ENCODE peak calls at places on chromosomes 12 and 14, in six cellular contexts. X, E, Y, P, V and S are unnamed samples.

GRCh38 chr14:99277534-99277933 is 5.5 kb upstream of the BCL11B start:
- DNase-seq in X (no peak), E (no peak), Y (no peak), P (no peak), V (no peak), S (no peak)

GRCh38 chr12:42023733-42024494 is 120.8 kb downstream of the GXYLT1 start:
- DNase-seq in X (peak; percentile 71), E (peak; percentile 63), Y (peak; percentile 84), P (peak; percentile 71), V (peak; percentile 81), S (peak; percentile 77)

GRCh38 chr12:67415473-67415872 is 146.3 kb downstream of the CAND1 start:
- DNase-seq in X (no peak), E (peak; percentile 46), Y (no peak), P (no peak), V (peak; percentile 64), S (no peak)

GRCh38 chr14:33463731-33464130 is 487.1 kb downstream of the EGLN3 start:
- DNase-seq in X (no peak), E (no peak), Y (no peak), P (no peak), V (no peak), S (no peak)

GRCh38 chr14:67241416-67242362 is at the start of gene PALS1:
- DNase-seq in X (peak; percentile 64), E (peak; percentile 66), Y (no peak), P (no peak), V (peak; percentile 76), S (no peak)

GRCh38 chr12:56127888-56128668 is at the start of gene ESYT1:
- DNase-seq in X (peak; percentile 99), E (peak; percentile 99), Y (peak; percentile 99), P (peak; percentile 99), V (peak; percentile 100), S (peak; percentile 99)

GRCh38 chr14:72663076-72663487 is 230.8 kb downstream of the DPF3 start:
- DNase-seq in X (no peak), E (no peak), Y (no peak), P (no peak), V (no peak), S (no peak)

GRCh38 chr12:93984005-93984404 is 164.4 kb upstream of the PLXNC1 start:
- DNase-seq in X (no peak), E (no peak), Y (no peak), P (no peak), V (no peak), S (no peak)

GRCh38 chr12:94198872-94199271 is 50.5 kb downstream of the PLXNC1 start:
- DNase-seq in X (no peak), E (no peak), Y (no peak), P (no peak), V (no peak), S (no peak)

GRCh38 chr12:98446716-98447115 is 68.7 kb upstream of the TMPO start:
- DNase-seq in X (no peak), E (no peak), Y (no peak), P (no peak), V (peak; percentile 88), S (no peak)

GRCh38 chr14:21993837-21994236 is 320.2 kb upstream of the OR4E1 start:
- DNase-seq in X (no peak), E (no peak), Y (no peak), P (no peak), V (no peak), S (no peak)

GRCh38 chr12:47281667-47282171 is 202.0 kb upstream of the AMIGO2 start:
- DNase-seq in X (no peak), E (no peak), Y (no peak), P (no peak), V (peak; percentile 77), S (no peak)

DNA sequence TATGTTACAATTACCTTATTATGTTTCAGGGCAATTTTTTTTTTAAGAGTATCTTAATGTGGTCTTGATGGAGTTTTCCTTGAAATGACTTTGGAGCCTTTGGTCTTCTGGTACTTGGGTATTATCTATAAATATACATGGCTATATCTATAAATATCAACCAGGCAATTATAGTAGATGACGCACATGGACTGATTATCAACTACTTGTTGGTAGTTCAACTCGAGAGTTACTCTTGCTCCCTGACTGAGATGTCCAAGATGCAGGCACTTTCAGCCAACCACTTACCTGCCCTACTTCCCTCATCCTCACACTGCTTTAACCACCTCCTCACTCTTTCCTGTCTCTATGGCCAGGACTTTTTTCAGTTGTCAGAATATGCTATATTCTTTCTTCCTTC is 85.4 kb downstream of the NTN4 start:
- DNase-seq in X (no peak), E (no peak), Y (no peak), P (no peak), V (no peak), S (no peak)
- H3K4me3 ChIP-seq in X (no peak overlapping the region), E (no peak overlapping the region), Y (no peak overlapping the region), P (no peak overlapping the region), V (no peak overlapping the region), S (no peak overlapping the region)

DNA sequence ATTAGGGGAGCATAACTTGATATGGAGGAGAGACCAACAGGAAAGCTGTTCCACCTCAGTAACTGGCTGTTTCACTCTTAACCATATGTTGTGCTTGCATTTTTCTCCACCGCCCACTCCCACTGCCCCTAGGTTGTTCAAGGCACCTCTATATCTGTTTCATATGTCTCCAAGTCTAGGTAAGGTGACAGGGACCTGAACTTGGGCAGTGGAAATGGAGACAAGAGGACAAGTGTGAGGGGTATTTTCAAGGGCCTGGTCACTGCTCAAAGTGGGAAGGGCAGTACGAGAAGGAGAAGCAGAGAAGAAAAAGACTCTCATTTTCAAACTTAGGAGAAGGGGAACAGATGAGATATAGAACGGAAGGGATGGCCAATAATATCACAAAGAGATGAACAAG is 3.1 kb downstream of the SLC38A1 start:
- DNase-seq in X (no peak), E (no peak), Y (no peak), P (no peak), V (no peak), S (no peak)
- H3K4me1 ChIP-seq in X (peaks cover 78% of the 10 kb centered on the region), E (peaks cover 43% of the 10 kb centered on the region), Y (peaks cover 53% of the 10 kb centered on the region), P (peaks cover 63% of the 10 kb centered on the region), V (peaks cover 59% of the 10 kb centered on the region), S (no peaks in the 10 kb centered on the region)

GRCh38 chr12:1530592-1531159 is 63.7 kb downstream of the FBXL14 start:
- DNase-seq in X (no peak), E (no peak), Y (no peak), P (no peak), V (no peak), S (peak; percentile 50)

GRCh38 chr12:1527789-1528188 is 66.6 kb downstream of the FBXL14 start:
- DNase-seq in X (no peak), E (peak; percentile 78), Y (no peak), P (no peak), V (peak; percentile 29), S (no peak)

GRCh38 chr12:1528791-1529190 is 65.6 kb downstream of the FBXL14 start:
- DNase-seq in X (no peak), E (no peak), Y (no peak), P (no peak), V (no peak), S (no peak)

GRCh38 chr12:1529862-1530591 is 64.4 kb downstream of the FBXL14 start:
- DNase-seq in X (no peak), E (no peak), Y (no peak), P (no peak), V (no peak), S (peak; percentile 64)

DNA sequence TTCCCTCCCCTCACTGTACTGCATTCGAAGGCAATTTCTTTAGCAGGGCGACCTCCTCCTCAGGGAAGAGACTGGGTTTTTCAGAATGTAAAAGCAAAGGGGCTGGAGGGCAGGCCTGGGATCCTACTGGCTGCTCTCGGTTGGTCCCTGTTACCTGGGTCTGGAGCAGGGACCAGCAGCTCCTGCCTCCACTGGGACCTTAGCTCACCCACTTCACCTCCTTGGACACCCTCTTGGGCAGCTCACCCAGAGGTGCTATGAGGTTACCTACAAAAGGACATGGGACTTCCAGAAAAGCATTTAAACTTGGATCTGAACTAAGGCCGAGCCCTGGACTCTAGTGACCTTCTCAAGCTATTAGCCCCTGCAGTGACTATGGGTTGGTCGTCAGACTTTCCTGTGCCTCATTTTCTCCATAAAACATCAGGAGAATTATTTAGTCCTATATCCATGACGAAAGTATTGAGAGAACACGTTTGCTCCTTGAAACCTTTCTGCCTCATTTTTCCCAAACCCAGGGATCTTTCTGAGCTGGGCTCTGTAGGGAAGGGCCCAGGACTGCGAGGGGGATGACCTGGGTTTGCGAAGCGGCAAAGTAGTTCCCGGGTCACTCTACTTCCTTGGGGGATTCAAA is 65.0 kb downstream of the FBXL14 start:
- DNase-seq in X (no peak), E (no peak), Y (no peak), P (no peak), V (no peak), S (no peak)
- H3K4me3 ChIP-seq in X (peak overlapping the region; percentile 44), E (peak overlapping the region; percentile 67), Y (peak overlapping the region; percentile 74), P (no peak overlapping the region), V (peak overlapping the region; percentile 90), S (peak overlapping the region; percentile 38)

GRCh38 chr12:54356951-54357356 is 7.3 kb downstream of the GPR84 start:
- DNase-seq in X (no peak), E (no peak), Y (no peak), P (no peak), V (no peak), S (no peak)

GRCh38 chr12:54359762-54360351 is 4.4 kb downstream of the GPR84 start:
- DNase-seq in X (no peak), E (no peak), Y (no peak), P (no peak), V (no peak), S (no peak)

GRCh38 chr12:54358945-54359761 is 5.1 kb downstream of the GPR84 start:
- DNase-seq in X (peak; percentile 98), E (peak; percentile 98), Y (peak; percentile 98), P (peak; percentile 97), V (peak; percentile 100), S (peak; percentile 97)

GRCh38 chr12:54357802-54358619 is 6.3 kb downstream of the GPR84 start:
- DNase-seq in X (no peak), E (no peak), Y (no peak), P (peak; percentile 63), V (no peak), S (no peak)

DNA sequence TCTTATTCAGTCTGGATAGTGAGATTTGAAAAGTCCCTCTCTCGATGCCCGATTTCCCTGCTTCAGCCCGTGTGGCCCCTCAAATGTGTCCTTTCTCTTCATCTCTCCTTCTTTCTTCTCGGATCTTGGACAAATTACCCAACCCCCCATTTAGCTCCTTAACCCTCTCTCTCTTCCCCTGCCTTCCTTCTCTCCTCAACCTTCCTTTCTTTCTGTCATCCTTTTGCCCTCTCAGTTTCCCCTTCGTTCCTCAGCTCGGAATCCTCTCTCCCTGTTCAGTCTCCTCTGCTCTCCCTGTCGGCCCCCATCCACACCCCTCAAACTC is 5.7 kb downstream of the GPR84 start:
- DNase-seq in X (no peak), E (no peak), Y (no peak), P (no peak), V (no peak), S (no peak)
- H3K4me1 ChIP-seq in X (peaks cover 38% of the 10 kb centered on the region), E (peaks cover 29% of the 10 kb centered on the region), Y (peaks cover 36% of the 10 kb centered on the region), P (peaks cover 16% of the 10 kb centered on the region), V (peaks cover 49% of the 10 kb centered on the region), S (peaks cover 3% of the 10 kb centered on the region)

GRCh38 chr14:35383569-35384385 is 20.8 kb downstream of the NFKBIA start:
- DNase-seq in X (no peak), E (no peak), Y (no peak), P (no peak), V (no peak), S (no peak)
- H3K4me3 ChIP-seq in X (no peak overlapping the region), E (no peak overlapping the region), Y (no peak overlapping the region), P (no peak overlapping the region), V (no peak overlapping the region), S (no peak overlapping the region)

GRCh38 chr14:101225116-101225728 is 321.7 kb upstream of the RTL1 start:
- DNase-seq in X (no peak), E (no peak), Y (peak; percentile 67), P (no peak), V (no peak), S (peak; percentile 57)
- H3K4me1 ChIP-seq in X (no peaks in the 10 kb centered on the region), E (no peaks in the 10 kb centered on the region), Y (no peaks in the 10 kb centered on the region), P (no peaks in the 10 kb centered on the region), V (no peaks in the 10 kb centered on the region), S (peaks cover 3% of the 10 kb centered on the region)